ENCODE peak calls at places on chromosomes 13 and 19, in seven cellular contexts. One of them, this sample, is unnamed. For H3K27me3, the result is how much of the 10 kb centered on the place peaks cover.

GRCh38 chr13:112441779-112442310 is 65.7 kb downstream of the SPACA7 start:
- DNase-seq in H1: no peak
- DNase-seq in K562: no peak
- DNase-seq in endothelial cell of umbilical vein: no peak
- DNase-seq in HL-60: no peak
- DNase-seq in breast epithelium: no peak
- DNase-seq in prostate gland: no peak
- DNase-seq in this sample: peak

GRCh38 chr13:47555235-47555634 is 445.8 kb downstream of the SUCLA2 start:
- DNase-seq in H1: no peak
- DNase-seq in K562: no peak
- DNase-seq in endothelial cell of umbilical vein: no peak
- DNase-seq in HL-60: no peak
- DNase-seq in breast epithelium: no peak
- DNase-seq in prostate gland: no peak
- DNase-seq in this sample: no peak

GRCh38 chr19:46372901-46373572 is 26.1 kb downstream of the PPP5C start:
- DNase-seq in H1: peak
- DNase-seq in K562: no peak
- DNase-seq in endothelial cell of umbilical vein: peak
- DNase-seq in HL-60: no peak
- DNase-seq in breast epithelium: peak
- DNase-seq in prostate gland: no peak
- DNase-seq in this sample: no peak

GRCh38 chr13:26538363-26539317 is 18.8 kb upstream of the WASF3 start:
- DNase-seq in H1: no peak
- DNase-seq in K562: no peak
- DNase-seq in endothelial cell of umbilical vein: no peak
- DNase-seq in HL-60: no peak
- DNase-seq in breast epithelium: no peak
- DNase-seq in prostate gland: peak
- DNase-seq in this sample: no peak

GRCh38 chr19:39052846-39053245 is 20.5 kb upstream of the FBXO27 start:
- DNase-seq in H1: no peak
- DNase-seq in K562: no peak
- DNase-seq in endothelial cell of umbilical vein: no peak
- DNase-seq in HL-60: no peak
- DNase-seq in breast epithelium: no peak
- DNase-seq in prostate gland: no peak
- DNase-seq in this sample: no peak

GRCh38 chr19:18117692-18118378 is 20.3 kb downstream of the MAST3 start:
- DNase-seq in H1: peak
- DNase-seq in K562: peak
- DNase-seq in endothelial cell of umbilical vein: peak
- DNase-seq in HL-60: peak
- DNase-seq in breast epithelium: peak
- DNase-seq in prostate gland: peak
- DNase-seq in this sample: peak

GRCh38 chr19:10419646-10420443 is 493 bp upstream of the PDE4A start:
- DNase-seq in H1: peak
- DNase-seq in K562: peak
- DNase-seq in endothelial cell of umbilical vein: no peak
- DNase-seq in HL-60: no peak
- DNase-seq in breast epithelium: no peak
- DNase-seq in prostate gland: no peak
- DNase-seq in this sample: no peak

GRCh38 chr19:44003461-44004134 is 841 bp downstream of the ZNF230 start:
- DNase-seq in H1: peak
- DNase-seq in K562: peak
- DNase-seq in endothelial cell of umbilical vein: peak
- DNase-seq in HL-60: no peak
- DNase-seq in breast epithelium: no peak
- DNase-seq in prostate gland: no peak
- DNase-seq in this sample: no peak

GRCh38 chr19:55341191-55342043 is 1.7 kb downstream of the KMT5C start:
- DNase-seq in H1: peak
- DNase-seq in K562: peak
- DNase-seq in endothelial cell of umbilical vein: peak
- DNase-seq in HL-60: no peak
- DNase-seq in breast epithelium: peak
- DNase-seq in prostate gland: peak
- DNase-seq in this sample: peak

GRCh38 chr19:50554212-50554611 is 14.0 kb downstream of the LRRC4B start:
- DNase-seq in H1: no peak
- DNase-seq in K562: no peak
- DNase-seq in endothelial cell of umbilical vein: no peak
- DNase-seq in HL-60: no peak
- DNase-seq in breast epithelium: no peak
- DNase-seq in prostate gland: no peak
- DNase-seq in this sample: no peak
- H3K27me3 ChIP-seq in H1: under half
- H3K27me3 ChIP-seq in K562: under half
- H3K27me3 ChIP-seq in endothelial cell of umbilical vein: under half
- H3K27me3 ChIP-seq in HL-60: under half
- H3K27me3 ChIP-seq in breast epithelium: under half
- H3K27me3 ChIP-seq in prostate gland: under half
- H3K27me3 ChIP-seq in this sample: under half

GRCh38 chr19:2070436-2070827 is 19.4 kb upstream of the MKNK2 start:
- DNase-seq in H1: no peak
- DNase-seq in K562: no peak
- DNase-seq in endothelial cell of umbilical vein: no peak
- DNase-seq in HL-60: no peak
- DNase-seq in breast epithelium: no peak
- DNase-seq in prostate gland: no peak
- DNase-seq in this sample: no peak

GRCh38 chr19:2077398-2077797 is 18.7 kb downstream of the MOB3A start:
- DNase-seq in H1: no peak
- DNase-seq in K562: no peak
- DNase-seq in endothelial cell of umbilical vein: no peak
- DNase-seq in HL-60: no peak
- DNase-seq in breast epithelium: no peak
- DNase-seq in prostate gland: no peak
- DNase-seq in this sample: no peak

GRCh38 chr19:2070986-2071673 is 20.1 kb upstream of the MKNK2 start:
- DNase-seq in H1: no peak
- DNase-seq in K562: no peak
- DNase-seq in endothelial cell of umbilical vein: no peak
- DNase-seq in HL-60: no peak
- DNase-seq in breast epithelium: no peak
- DNase-seq in prostate gland: no peak
- DNase-seq in this sample: no peak

GRCh38 chr19:2076481-2077082 is 19.5 kb downstream of the MOB3A start:
- DNase-seq in H1: no peak
- DNase-seq in K562: no peak
- DNase-seq in endothelial cell of umbilical vein: no peak
- DNase-seq in HL-60: no peak
- DNase-seq in breast epithelium: no peak
- DNase-seq in prostate gland: no peak
- DNase-seq in this sample: no peak

DNA sequence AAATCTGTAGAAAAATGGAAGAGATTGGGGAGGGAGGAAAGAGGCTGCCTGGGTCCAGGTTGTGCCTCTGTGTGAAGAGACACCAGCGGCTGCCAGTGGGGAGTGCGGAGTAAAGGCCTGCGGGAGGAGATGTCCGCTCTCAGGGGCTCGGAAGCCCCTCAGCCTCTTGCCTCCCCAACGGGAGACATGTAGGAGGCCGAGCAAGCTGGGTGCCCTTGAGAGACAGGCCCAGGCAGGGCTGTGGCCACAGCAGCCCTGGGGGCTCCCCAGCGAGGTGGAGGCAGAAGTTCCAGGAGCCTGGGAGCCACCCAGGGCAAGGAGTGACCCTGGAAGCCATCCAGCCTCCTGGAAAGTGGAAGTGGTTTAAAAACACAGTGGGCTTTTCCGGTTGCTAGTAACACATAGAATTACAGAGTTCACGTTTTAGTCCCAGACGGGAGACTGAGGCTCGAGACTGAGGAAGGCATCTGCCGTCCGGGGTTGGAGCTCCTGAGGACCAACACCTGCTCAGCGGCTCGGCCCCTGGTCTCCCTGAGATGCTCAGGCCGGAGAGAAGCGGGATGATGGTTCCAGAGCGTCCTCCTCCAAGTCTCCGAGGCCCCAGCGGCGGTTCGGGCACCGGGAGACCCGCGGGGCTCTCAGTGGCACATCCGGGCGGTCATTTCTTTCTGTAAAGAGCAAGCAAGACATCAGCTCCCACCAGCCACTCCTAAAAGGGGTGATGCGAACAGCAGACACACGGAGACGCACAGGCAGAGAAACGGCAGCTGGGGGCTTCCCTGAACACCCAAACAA is 21.9 kb upstream of the MKNK2 start:
- DNase-seq in H1: no peak
- DNase-seq in K562: no peak
- DNase-seq in endothelial cell of umbilical vein: no peak
- DNase-seq in HL-60: no peak
- DNase-seq in breast epithelium: no peak
- DNase-seq in prostate gland: no peak
- DNase-seq in this sample: no peak
- TF ChIP-seq POLR2AphosphoS5 in H1: no peak
- TF ChIP-seq POLR2AphosphoS5 in K562: no peak
- TF ChIP-seq POLR2AphosphoS5 in endothelial cell of umbilical vein: no peak
- TF ChIP-seq POLR2AphosphoS5 in HL-60: no peak
- TF ChIP-seq POLR2AphosphoS5 in breast epithelium: no peak
- TF ChIP-seq POLR2AphosphoS5 in prostate gland: no peak
- TF ChIP-seq POLR2AphosphoS5 in this sample: no peak

GRCh38 chr19:51119089-51119488 is 5.6 kb upstream of the SIGLEC9 start:
- DNase-seq in H1: no peak
- DNase-seq in K562: no peak
- DNase-seq in endothelial cell of umbilical vein: no peak
- DNase-seq in HL-60: no peak
- DNase-seq in breast epithelium: no peak
- DNase-seq in prostate gland: no peak
- DNase-seq in this sample: no peak
- H3K27me3 ChIP-seq in H1: under half
- H3K27me3 ChIP-seq in K562: under half
- H3K27me3 ChIP-seq in endothelial cell of umbilical vein: under half
- H3K27me3 ChIP-seq in HL-60: under half
- H3K27me3 ChIP-seq in breast epithelium: under half
- H3K27me3 ChIP-seq in prostate gland: under half
- H3K27me3 ChIP-seq in this sample: under half

DNA sequence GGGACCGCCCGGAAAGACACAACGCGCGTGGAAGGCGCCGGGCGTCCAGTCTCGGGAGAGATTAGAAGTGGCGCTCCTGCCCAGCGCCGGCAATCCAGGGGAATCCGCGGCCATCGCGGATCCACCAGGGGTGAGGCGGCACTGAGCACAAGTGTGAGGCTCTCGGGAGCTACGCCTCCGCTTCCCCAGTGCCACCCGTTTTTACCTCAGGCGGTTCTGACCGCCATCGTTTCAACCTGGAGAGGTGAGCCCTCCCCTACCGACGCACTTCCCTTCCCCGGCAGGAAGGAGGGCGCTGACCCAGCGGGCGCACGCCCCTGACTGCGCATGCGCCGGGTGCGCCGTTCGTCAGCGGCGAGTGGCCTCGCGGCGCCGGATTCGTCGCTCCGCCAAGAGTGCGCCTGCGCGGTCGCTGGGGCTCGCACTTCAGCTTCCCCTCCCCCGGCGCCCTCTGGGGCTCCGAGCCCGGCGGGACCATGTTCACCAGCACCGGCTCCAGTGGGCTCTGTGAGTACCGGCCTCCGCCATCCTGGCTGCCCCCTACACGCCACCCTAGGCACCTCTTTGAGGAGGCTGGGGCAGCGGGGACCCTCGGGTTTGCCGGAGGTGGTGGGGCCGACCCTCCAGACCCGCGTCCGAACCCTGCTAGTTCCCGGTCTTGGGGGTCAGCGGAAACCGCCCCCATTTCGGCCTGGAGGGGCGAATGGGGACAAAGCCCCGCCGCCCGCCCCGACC is at the start of gene UBAC2:
- DNase-seq in H1: peak
- DNase-seq in K562: peak
- DNase-seq in endothelial cell of umbilical vein: peak
- DNase-seq in HL-60: peak
- DNase-seq in breast epithelium: peak
- DNase-seq in prostate gland: peak
- DNase-seq in this sample: peak
- TF ChIP-seq POLR2AphosphoS5 in H1: peak
- TF ChIP-seq POLR2AphosphoS5 in K562: peak
- TF ChIP-seq POLR2AphosphoS5 in endothelial cell of umbilical vein: peak
- TF ChIP-seq POLR2AphosphoS5 in HL-60: peak
- TF ChIP-seq POLR2AphosphoS5 in breast epithelium: peak
- TF ChIP-seq POLR2AphosphoS5 in prostate gland: peak
- TF ChIP-seq POLR2AphosphoS5 in this sample: peak

GRCh38 chr19:13778847-13779246 is 4.6 kb downstream of the C19orf53 start:
- DNase-seq in H1: no peak
- DNase-seq in K562: no peak
- DNase-seq in endothelial cell of umbilical vein: no peak
- DNase-seq in HL-60: no peak
- DNase-seq in breast epithelium: no peak
- DNase-seq in prostate gland: no peak
- DNase-seq in this sample: no peak
- H3K27me3 ChIP-seq in H1: under half
- H3K27me3 ChIP-seq in K562: under half
- H3K27me3 ChIP-seq in endothelial cell of umbilical vein: under half
- H3K27me3 ChIP-seq in HL-60: under half
- H3K27me3 ChIP-seq in breast epithelium: under half
- H3K27me3 ChIP-seq in prostate gland: under half
- H3K27me3 ChIP-seq in this sample: under half

GRCh38 chr19:1104452-1105216 is 840 bp downstream of the GPX4 start:
- DNase-seq in H1: peak
- DNase-seq in K562: peak
- DNase-seq in endothelial cell of umbilical vein: peak
- DNase-seq in HL-60: no peak
- DNase-seq in breast epithelium: peak
- DNase-seq in prostate gland: peak
- DNase-seq in this sample: peak
- TF ChIP-seq POLR2AphosphoS5 in H1: peak
- TF ChIP-seq POLR2AphosphoS5 in K562: no peak
- TF ChIP-seq POLR2AphosphoS5 in endothelial cell of umbilical vein: peak
- TF ChIP-seq POLR2AphosphoS5 in HL-60: no peak
- TF ChIP-seq POLR2AphosphoS5 in breast epithelium: no peak
- TF ChIP-seq POLR2AphosphoS5 in prostate gland: peak
- TF ChIP-seq POLR2AphosphoS5 in this sample: peak